ENCODE peak calls at places on chromosome 16, in five cellular contexts. One of them, this sample, is unnamed.

GRCh38 chr16:86396318-86396882 is 113.9 kb upstream of the FOXF1 start:
- DNase-seq in HEK293T: no peak
- DNase-seq in HepG2: no peak
- DNase-seq in GM12878: no peak
- DNase-seq in NT2/D1: no peak
- DNase-seq in this sample: no peak

GRCh38 chr16:66521951-66522771 is 27.8 kb downstream of the TK2 start:
- DNase-seq in HEK293T: no peak
- DNase-seq in HepG2: no peak
- DNase-seq in GM12878: peak
- DNase-seq in NT2/D1: no peak
- DNase-seq in this sample: no peak

GRCh38 chr16:47046726-47047602 is 73.5 kb upstream of the DNAJA2 start:
- DNase-seq in HEK293T: no peak
- DNase-seq in HepG2: no peak
- DNase-seq in GM12878: peak
- DNase-seq in NT2/D1: no peak
- DNase-seq in this sample: no peak

GRCh38 chr16:57255686-57256415 is 10.8 kb downstream of the ARL2BP start:
- DNase-seq in HEK293T: no peak
- DNase-seq in HepG2: no peak
- DNase-seq in GM12878: no peak
- DNase-seq in NT2/D1: no peak
- DNase-seq in this sample: no peak

GRCh38 chr16:11200523-11201063 is 55.4 kb downstream of the SOCS1 start:
- DNase-seq in HEK293T: no peak
- DNase-seq in HepG2: no peak
- DNase-seq in GM12878: no peak
- DNase-seq in NT2/D1: no peak
- DNase-seq in this sample: no peak

GRCh38 chr16:3074860-3075545 is 9.6 kb downstream of the IL32 start:
- DNase-seq in HEK293T: no peak
- DNase-seq in HepG2: no peak
- DNase-seq in GM12878: peak
- DNase-seq in NT2/D1: no peak
- DNase-seq in this sample: no peak

GRCh38 chr16:66874079-66874775 is 6.1 kb upstream of the PDP2 start:
- DNase-seq in HEK293T: no peak
- DNase-seq in HepG2: no peak
- DNase-seq in GM12878: no peak
- DNase-seq in NT2/D1: no peak
- DNase-seq in this sample: no peak

GRCh38 chr16:55136356-55136755 is 187.6 kb upstream of the IRX6 start:
- DNase-seq in HEK293T: no peak
- DNase-seq in HepG2: no peak
- DNase-seq in GM12878: no peak
- DNase-seq in NT2/D1: no peak
- DNase-seq in this sample: no peak

GRCh38 chr16:3471518-3472176 is 23.6 kb downstream of the C16orf90 start:
- DNase-seq in HEK293T: no peak
- DNase-seq in HepG2: no peak
- DNase-seq in GM12878: no peak
- DNase-seq in NT2/D1: no peak
- DNase-seq in this sample: no peak

GRCh38 chr16:79261461-79261860 is 339.1 kb downstream of the MAF start:
- DNase-seq in HEK293T: peak
- DNase-seq in HepG2: peak
- DNase-seq in GM12878: no peak
- DNase-seq in NT2/D1: peak
- DNase-seq in this sample: peak

GRCh38 chr16:70433456-70434103 is 5.3 kb downstream of the ST3GAL2 start:
- DNase-seq in HEK293T: no peak
- DNase-seq in HepG2: no peak
- DNase-seq in GM12878: no peak
- DNase-seq in NT2/D1: no peak
- DNase-seq in this sample: no peak

GRCh38 chr16:3020247-3020603 is at the start of gene TNFRSF12A:
- DNase-seq in HEK293T: peak
- DNase-seq in HepG2: peak
- DNase-seq in GM12878: no peak
- DNase-seq in NT2/D1: peak
- DNase-seq in this sample: no peak

GRCh38 chr16:70781800-70782199 is 19.2 kb downstream of the VAC14 start:
- DNase-seq in HEK293T: no peak
- DNase-seq in HepG2: no peak
- DNase-seq in GM12878: no peak
- DNase-seq in NT2/D1: no peak
- DNase-seq in this sample: no peak

DNA sequence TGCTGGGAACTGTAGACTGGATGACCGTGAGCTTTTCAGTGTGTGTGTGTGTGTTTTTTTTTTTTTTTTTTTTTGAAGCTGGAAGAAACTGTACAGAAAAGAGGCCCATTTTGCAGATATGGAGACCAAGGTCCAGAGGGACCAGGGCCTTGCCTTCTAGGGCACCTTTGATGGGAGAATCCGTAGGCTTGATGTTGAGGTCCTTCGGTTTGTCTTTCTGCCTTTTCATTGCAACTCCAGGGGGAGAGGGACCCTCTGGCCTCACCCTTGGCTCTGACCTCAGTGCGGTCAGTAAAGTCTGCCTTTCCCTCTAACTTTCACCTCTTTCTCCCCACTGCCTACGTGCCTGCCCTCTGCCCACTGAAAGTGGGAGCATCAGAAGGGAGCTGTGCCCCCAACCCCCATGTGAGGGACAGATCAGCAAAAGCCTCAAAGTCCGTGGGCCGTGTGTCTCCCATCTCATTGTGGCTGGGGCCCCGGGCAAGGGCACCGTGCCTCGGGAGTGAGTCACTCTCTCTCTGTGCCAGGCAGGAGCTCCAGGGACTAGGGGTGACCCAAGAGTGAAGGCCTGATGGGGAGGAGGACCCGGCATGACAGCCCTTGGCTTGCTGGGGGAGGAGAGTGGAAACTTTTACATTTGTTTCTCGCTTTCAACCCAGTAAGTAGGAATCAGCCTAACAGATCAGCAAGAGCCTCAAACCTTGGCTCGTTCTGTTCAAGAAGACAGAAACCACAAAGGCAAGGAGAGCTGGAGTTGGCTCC is 123.6 kb downstream of the CMIP start:
- DNase-seq in HEK293T: no peak
- DNase-seq in HepG2: peak
- DNase-seq in GM12878: no peak
- DNase-seq in NT2/D1: no peak
- DNase-seq in this sample: no peak
- TF ChIP-seq SUZ12 in HEK293T: no peak
- TF ChIP-seq SUZ12 in HepG2: no peak
- TF ChIP-seq SUZ12 in GM12878: no peak
- TF ChIP-seq SUZ12 in NT2/D1: no peak
- TF ChIP-seq SUZ12 in this sample: no peak

GRCh38 chr16:64481497-64481896 is 640.4 kb downstream of the CDH11 start:
- DNase-seq in HEK293T: no peak
- DNase-seq in HepG2: no peak
- DNase-seq in GM12878: no peak
- DNase-seq in NT2/D1: no peak
- DNase-seq in this sample: no peak

GRCh38 chr16:64475627-64476351 is 646.1 kb downstream of the CDH11 start:
- DNase-seq in HEK293T: no peak
- DNase-seq in HepG2: no peak
- DNase-seq in GM12878: no peak
- DNase-seq in NT2/D1: no peak
- DNase-seq in this sample: no peak

GRCh38 chr16:64478258-64478906 is 643.5 kb downstream of the CDH11 start:
- DNase-seq in HEK293T: no peak
- DNase-seq in HepG2: peak
- DNase-seq in GM12878: no peak
- DNase-seq in NT2/D1: no peak
- DNase-seq in this sample: no peak
- TF ChIP-seq SUZ12 in HEK293T: no peak
- TF ChIP-seq SUZ12 in HepG2: no peak
- TF ChIP-seq SUZ12 in GM12878: no peak
- TF ChIP-seq SUZ12 in NT2/D1: no peak
- TF ChIP-seq SUZ12 in this sample: no peak

GRCh38 chr16:1424028-1424427 is 3.5 kb upstream of the UQCC4 start:
- DNase-seq in HEK293T: no peak
- DNase-seq in HepG2: no peak
- DNase-seq in GM12878: no peak
- DNase-seq in NT2/D1: no peak
- DNase-seq in this sample: no peak

GRCh38 chr16:1416521-1416941 is 2.0 kb upstream of the UNKL start:
- DNase-seq in HEK293T: no peak
- DNase-seq in HepG2: no peak
- DNase-seq in GM12878: no peak
- DNase-seq in NT2/D1: no peak
- DNase-seq in this sample: no peak

GRCh38 chr16:1422076-1422475 is 1.5 kb upstream of the UQCC4 start:
- DNase-seq in HEK293T: no peak
- DNase-seq in HepG2: no peak
- DNase-seq in GM12878: no peak
- DNase-seq in NT2/D1: no peak
- DNase-seq in this sample: no peak

GRCh38 chr16:1420540-1421205 is at the start of gene UQCC4:
- DNase-seq in HEK293T: peak
- DNase-seq in HepG2: peak
- DNase-seq in GM12878: peak
- DNase-seq in NT2/D1: peak
- DNase-seq in this sample: peak

GRCh38 chr16:1420111-1420539 is 422 bp downstream of the UQCC4 start:
- DNase-seq in HEK293T: no peak
- DNase-seq in HepG2: no peak
- DNase-seq in GM12878: no peak
- DNase-seq in NT2/D1: no peak
- DNase-seq in this sample: no peak
- TF ChIP-seq SUZ12 in HEK293T: no peak
- TF ChIP-seq SUZ12 in HepG2: no peak
- TF ChIP-seq SUZ12 in GM12878: no peak
- TF ChIP-seq SUZ12 in NT2/D1: no peak
- TF ChIP-seq SUZ12 in this sample: no peak

GRCh38 chr16:85329999-85330693 is 217.9 kb upstream of the CIBAR2 start:
- DNase-seq in HEK293T: no peak
- DNase-seq in HepG2: no peak
- DNase-seq in GM12878: no peak
- DNase-seq in NT2/D1: no peak
- DNase-seq in this sample: no peak
- TF ChIP-seq SUZ12 in HEK293T: no peak
- TF ChIP-seq SUZ12 in HepG2: no peak
- TF ChIP-seq SUZ12 in GM12878: no peak
- TF ChIP-seq SUZ12 in NT2/D1: no peak
- TF ChIP-seq SUZ12 in this sample: no peak

GRCh38 chr16:15057755-15058417 is 2.0 kb upstream of the NTAN1 start:
- DNase-seq in HEK293T: no peak
- DNase-seq in HepG2: no peak
- DNase-seq in GM12878: no peak
- DNase-seq in NT2/D1: no peak
- DNase-seq in this sample: no peak

GRCh38 chr16:15055141-15056053 is 477 bp downstream of the NTAN1 start:
- DNase-seq in HEK293T: no peak
- DNase-seq in HepG2: peak
- DNase-seq in GM12878: no peak
- DNase-seq in NT2/D1: peak
- DNase-seq in this sample: no peak

GRCh38 chr16:15053904-15054303 is 2.0 kb downstream of the NTAN1 start:
- DNase-seq in HEK293T: no peak
- DNase-seq in HepG2: no peak
- DNase-seq in GM12878: no peak
- DNase-seq in NT2/D1: no peak
- DNase-seq in this sample: no peak

GRCh38 chr16:15054357-15055140 is 1.3 kb downstream of the NTAN1 start:
- DNase-seq in HEK293T: no peak
- DNase-seq in HepG2: no peak
- DNase-seq in GM12878: no peak
- DNase-seq in NT2/D1: no peak
- DNase-seq in this sample: no peak

DNA sequence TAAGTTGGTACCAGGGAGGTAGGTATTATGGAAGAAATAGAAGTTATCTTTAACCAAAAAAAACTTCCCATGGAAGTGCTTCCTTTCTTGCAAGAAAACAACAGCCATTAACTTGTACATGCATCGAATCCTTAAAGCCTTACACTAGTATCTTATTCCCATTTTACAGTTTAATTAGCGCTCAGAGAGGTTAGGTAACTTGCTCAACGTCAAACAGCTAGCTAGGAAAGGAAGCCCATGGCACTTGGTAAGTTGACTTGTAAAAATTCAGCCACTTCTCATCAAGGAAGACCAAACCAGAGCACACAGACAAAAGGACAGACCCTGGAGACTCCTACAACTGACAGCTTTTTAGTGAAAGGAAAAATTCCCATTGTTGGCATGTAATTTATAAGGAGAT is 3.5 kb upstream of the NTAN1 start:
- DNase-seq in HEK293T: no peak
- DNase-seq in HepG2: no peak
- DNase-seq in GM12878: no peak
- DNase-seq in NT2/D1: no peak
- DNase-seq in this sample: no peak
- TF ChIP-seq SUZ12 in HEK293T: no peak
- TF ChIP-seq SUZ12 in HepG2: no peak
- TF ChIP-seq SUZ12 in GM12878: no peak
- TF ChIP-seq SUZ12 in NT2/D1: no peak
- TF ChIP-seq SUZ12 in this sample: no peak